ENCODE peak calls at places on chromosomes 16 and 17, in six cellular contexts. H, F, P, L, D and Z are unnamed samples.

GRCh38 chr17:3049705-3050295 is 13.6 kb downstream of the OR1D5 start:
- DNase-seq in F (no peak), L (peak; percentile 29), P (no peak), D (no peak), H (no peak), Z (no peak)

GRCh38 chr16:85327731-85328664 is 215.7 kb upstream of the CIBAR2 start:
- DNase-seq in P (peak; percentile 92), D (no peak), L (no peak), H (peak; percentile 83), F (peak; percentile 52), Z (peak; percentile 52)

GRCh38 chr16:8572919-8573724 is 17.2 kb downstream of the TMEM114 start:
- DNase-seq in H (peak; percentile 58), F (no peak), P (peak; percentile 55), D (no peak), L (peak; percentile 33), Z (no peak)

GRCh38 chr17:72691017-72691416 is 401.5 kb downstream of the SLC39A11 start:
- DNase-seq in P (no peak), D (no peak), L (no peak), H (no peak), F (no peak), Z (no peak)

GRCh38 chr16:87471278-87472141 is 21.3 kb downstream of the ZCCHC14 start:
- DNase-seq in H (no peak), D (no peak), L (no peak), F (no peak), P (no peak), Z (peak; percentile 36)

GRCh38 chr16:11398851-11399250 is 53.6 kb downstream of the RMI2 start:
- DNase-seq in L (no peak), P (peak; percentile 4), F (no peak), D (no peak), H (no peak), Z (no peak)

GRCh38 chr17:66900126-66901010 is 64.1 kb upstream of the CACNG4 start:
- DNase-seq in D (no peak), F (no peak), H (peak; percentile 30), L (peak; percentile 8), P (no peak), Z (no peak)

GRCh38 chr17:57607553-57608120 is 137.5 kb downstream of the CCDC182 start:
- DNase-seq in L (no peak), H (peak; percentile 26), F (no peak), D (no peak), P (no peak), Z (no peak)

GRCh38 chr16:78461496-78461938 is 362.1 kb downstream of the WWOX start:
- DNase-seq in L (no peak), P (no peak), H (peak; percentile 1), D (no peak), F (no peak), Z (no peak)

GRCh38 chr17:76408037-76408849 is 23.8 kb downstream of the SPHK1 start:
- DNase-seq in P (peak; percentile 82), H (peak; percentile 81), L (peak; percentile 70), F (no peak), D (peak; percentile 51), Z (peak; percentile 75)

GRCh38 chr16:85560932-85561247 is 52.2 kb upstream of the GSE1 start:
- DNase-seq in P (no peak), L (no peak), F (no peak), H (no peak), D (no peak), Z (no peak)

GRCh38 chr17:41251261-41251660 is 1.8 kb downstream of the KRTAP9-4 start:
- DNase-seq in F (no peak), L (no peak), D (no peak), H (no peak), P (no peak), Z (no peak)

GRCh38 chr17:78538033-78538776 is 39.0 kb downstream of the DNAH17 start:
- DNase-seq in L (no peak), D (no peak), P (no peak), F (no peak), H (no peak), Z (no peak)

GRCh38 chr16:89844739-89845339 is 16.6 kb downstream of the SPIRE2 start:
- DNase-seq in H (no peak), F (no peak), L (no peak), D (no peak), P (no peak), Z (no peak)

GRCh38 chr16:20359997-20360396 is 7.5 kb upstream of the UMOD start:
- DNase-seq in P (peak; percentile 54), D (no peak), F (no peak), H (peak; percentile 35), L (peak; percentile 41), Z (no peak)

GRCh38 chr17:73510981-73511442 is 133.2 kb downstream of the SDK2 start:
- DNase-seq in P (no peak), F (peak; percentile 19), H (no peak), D (no peak), L (no peak), Z (no peak)

GRCh38 chr17:9488556-9488955 is 87.1 kb downstream of the STX8 start:
- DNase-seq in H (no peak), D (no peak), L (no peak), F (no peak), P (no peak), Z (no peak)